ENCODE peak calls at places on chromosomes 7 and 10, in six cellular contexts. L is GM12891, T is GM12878, X is HepG2, E is H1, F is K562. A is an unnamed sample.

GRCh38 chr7:94923412-94923811 is 16.0 kb downstream of the PPP1R9A start:
- DNase-seq in E (no peak), T (no peak), F (no peak), L (no peak), X (no peak), A (no peak)

GRCh38 chr10:24969732-24970330 is 17.4 kb upstream of the PRTFDC1 start:
- DNase-seq in L (no peak), X (no peak), E (no peak), F (no peak), T (no peak), A (no peak)

GRCh38 chr7:45239486-45239885 is 81.9 kb downstream of the RAMP3 start:
- DNase-seq in E (no peak), L (no peak), X (no peak), F (no peak), T (no peak), A (no peak)

GRCh38 chr7:158699341-158699740 is 5.3 kb downstream of the NCAPG2 start:
- DNase-seq in L (no peak), X (no peak), E (no peak), F (no peak), T (no peak), A (no peak)

GRCh38 chr10:48612241-48612943 is 7.5 kb upstream of the ARHGAP22 start:
- DNase-seq in L (no peak), E (no peak), X (no peak), F (no peak), T (no peak), A (no peak)

GRCh38 chr10:77165445-77166316 is 471.9 kb downstream of the KCNMA1 start:
- DNase-seq in E (peak), F (peak), X (peak), T (peak), L (no peak), A (no peak)

GRCh38 chr10:113780681-113781250 is 29.3 kb downstream of the PLEKHS1 start:
- DNase-seq in L (no peak), F (no peak), E (no peak), X (no peak), T (no peak), A (no peak)

GRCh38 chr7:30931161-30931926 is 19.7 kb downstream of the AQP1 start:
- DNase-seq in X (no peak), L (no peak), F (peak), E (no peak), T (no peak), A (peak)

GRCh38 chr7:134890246-134891240 is 95.8 kb upstream of the AGBL3 start:
- DNase-seq in X (peak), L (no peak), T (no peak), F (no peak), E (no peak), A (no peak)

GRCh38 chr10:6461961-6462360 is 118.1 kb downstream of the PRKCQ start:
- DNase-seq in T (no peak), X (no peak), E (no peak), L (no peak), F (no peak), A (no peak)

GRCh38 chr10:122465401-122465800 is 4.0 kb downstream of the HTRA1 start:
- DNase-seq in X (no peak), F (no peak), E (no peak), L (no peak), T (no peak), A (no peak)

GRCh38 chr7:114085592-114086490 is 167.0 kb upstream of the PPP1R3A start:
- DNase-seq in X (no peak), L (no peak), F (no peak), T (no peak), E (peak), A (peak)

GRCh38 chr10:82558208-82558607 is 683.2 kb downstream of the NRG3 start:
- DNase-seq in F (no peak), X (no peak), E (no peak), T (no peak), L (no peak), A (no peak)

GRCh38 chr7:130207642-130208041 is at the start of gene SSMEM1:
- DNase-seq in X (no peak), F (peak), E (no peak), T (no peak), L (no peak), A (no peak)

GRCh38 chr7:43454936-43455518 is 127.9 kb upstream of the STK17A start:
- DNase-seq in E (no peak), T (peak), X (peak), L (no peak), F (peak), A (no peak)

GRCh38 chr7:10429516-10429915 is 544.2 kb upstream of the PHF14 start:
- DNase-seq in E (no peak), T (no peak), X (no peak), L (no peak), F (no peak), A (no peak)

GRCh38 chr10:12187321-12187905 is 8.3 kb downstream of the NUDT5 start:
- DNase-seq in X (no peak), T (no peak), E (no peak), F (no peak), L (no peak), A (no peak)

GRCh38 chr7:919114-919442 is 35.4 kb downstream of the ADAP1 start:
- DNase-seq in L (no peak), X (no peak), F (no peak), E (no peak), T (no peak), A (no peak)

GRCh38 chr10:34280599-34281374 is 534.3 kb downstream of the PARD3 start:
- DNase-seq in X (peak), E (no peak), T (no peak), F (peak), L (no peak), A (no peak)

GRCh38 chr10:123797813-123798212 is 93.8 kb downstream of the CPXM2 start:
- DNase-seq in X (no peak), L (no peak), F (no peak), E (no peak), T (no peak), A (no peak)

GRCh38 chr7:104548861-104549260 is 220.5 kb downstream of the LHFPL3 start:
- DNase-seq in F (peak), L (no peak), T (no peak), X (no peak), E (no peak), A (no peak)

GRCh38 chr7:113092762-113093161 is 6.1 kb upstream of the GPR85 start:
- DNase-seq in E (no peak), T (no peak), X (no peak), L (no peak), F (no peak), A (no peak)

GRCh38 chr7:23586159-23586558 is 11.0 kb upstream of the CCDC126 start:
- DNase-seq in E (no peak), X (no peak), F (no peak), L (no peak), T (no peak), A (no peak)

GRCh38 chr7:144513332-144513731 is 109.8 kb upstream of the NOBOX start:
- DNase-seq in F (no peak), L (no peak), E (no peak), T (peak), X (no peak), A (no peak)

GRCh38 chr7:26307226-26307625 is 15.6 kb downstream of the SNX10 start:
- DNase-seq in X (no peak), L (no peak), F (peak), E (no peak), T (no peak), A (no peak)

GRCh38 chr10:104316321-104317099 is 21.8 kb downstream of the ITPRIP start:
- DNase-seq in T (no peak), E (no peak), X (no peak), F (no peak), L (no peak), A (no peak)

GRCh38 chr7:80823066-80823465 is 95.8 kb downstream of the SEMA3C start:
- DNase-seq in X (peak), T (no peak), L (no peak), F (no peak), E (no peak), A (no peak)

GRCh38 chr7:128425851-128426250 is 16.1 kb upstream of the IMPDH1 start:
- DNase-seq in X (peak), T (no peak), L (no peak), F (peak), E (no peak), A (no peak)

GRCh38 chr10:88881922-88882645 is 2.0 kb downstream of the STAMBPL1 start:
- DNase-seq in L (no peak), X (no peak), T (no peak), E (no peak), F (no peak), A (no peak)

GRCh38 chr10:68153473-68154210 is 44.4 kb downstream of the MYPN start:
- DNase-seq in F (no peak), X (peak), E (peak), L (no peak), T (no peak), A (no peak)
- TF ChIP-seq POLR2AphosphoS5 in F (no peak), X (no peak), E (no peak), L (no peak), T (no peak), A (no peak)

GRCh38 chr7:48416327-48416908 is 245.2 kb downstream of the ABCA13 start:
- DNase-seq in E (no peak), X (no peak), T (no peak), L (no peak), F (no peak), A (no peak)
- TF ChIP-seq TAF1 in E (no peak), X (no peak), T (no peak), L (no peak), F (no peak), A (no peak)

DNA sequence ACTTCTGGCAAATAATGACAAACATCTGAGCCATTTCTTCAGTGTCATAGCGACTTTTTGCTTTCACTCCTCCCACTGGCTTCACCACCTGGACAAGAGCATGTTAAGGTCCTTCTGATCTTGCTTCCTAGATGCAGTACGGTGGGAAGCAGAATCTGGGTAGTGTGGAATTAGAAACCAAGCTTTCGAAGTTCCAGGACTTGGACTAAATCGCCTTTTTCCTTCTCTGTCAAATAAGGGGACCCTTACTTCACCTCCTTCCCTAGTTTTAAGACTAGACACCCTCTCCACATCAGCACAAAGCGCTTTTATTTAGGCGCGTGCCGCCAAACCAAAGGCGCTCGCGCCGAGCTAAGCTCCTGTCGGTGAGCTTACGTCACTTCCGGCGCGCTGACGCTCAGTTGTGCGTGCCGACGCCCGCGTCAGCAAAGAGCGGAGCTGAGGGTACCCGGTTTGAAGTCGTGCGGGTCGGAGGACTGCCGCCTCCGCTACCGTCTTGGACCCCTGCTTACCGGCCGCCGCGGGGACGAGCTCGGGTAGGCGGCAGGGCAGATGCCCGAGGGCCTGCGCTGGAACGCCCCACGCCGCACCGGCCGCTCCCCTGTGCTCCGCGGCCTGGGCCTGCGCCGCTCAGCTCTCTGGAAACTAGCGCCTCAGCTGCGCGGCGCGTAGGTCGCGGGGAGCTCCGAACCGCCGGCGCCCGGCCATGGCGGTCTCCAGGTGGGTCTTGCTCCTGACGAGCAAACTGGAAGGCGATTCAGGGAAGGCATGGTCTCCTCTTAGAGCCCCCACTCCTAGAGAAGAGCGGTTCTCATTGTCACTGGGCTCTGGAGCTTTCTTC is at the start of gene BTAF1:
- DNase-seq in L (peak), E (peak), T (peak), F (peak), X (peak), A (peak)
- TF ChIP-seq POLR2A in L (peak), E (peak), T (peak), F (peak), X (peak), A (peak)

DNA sequence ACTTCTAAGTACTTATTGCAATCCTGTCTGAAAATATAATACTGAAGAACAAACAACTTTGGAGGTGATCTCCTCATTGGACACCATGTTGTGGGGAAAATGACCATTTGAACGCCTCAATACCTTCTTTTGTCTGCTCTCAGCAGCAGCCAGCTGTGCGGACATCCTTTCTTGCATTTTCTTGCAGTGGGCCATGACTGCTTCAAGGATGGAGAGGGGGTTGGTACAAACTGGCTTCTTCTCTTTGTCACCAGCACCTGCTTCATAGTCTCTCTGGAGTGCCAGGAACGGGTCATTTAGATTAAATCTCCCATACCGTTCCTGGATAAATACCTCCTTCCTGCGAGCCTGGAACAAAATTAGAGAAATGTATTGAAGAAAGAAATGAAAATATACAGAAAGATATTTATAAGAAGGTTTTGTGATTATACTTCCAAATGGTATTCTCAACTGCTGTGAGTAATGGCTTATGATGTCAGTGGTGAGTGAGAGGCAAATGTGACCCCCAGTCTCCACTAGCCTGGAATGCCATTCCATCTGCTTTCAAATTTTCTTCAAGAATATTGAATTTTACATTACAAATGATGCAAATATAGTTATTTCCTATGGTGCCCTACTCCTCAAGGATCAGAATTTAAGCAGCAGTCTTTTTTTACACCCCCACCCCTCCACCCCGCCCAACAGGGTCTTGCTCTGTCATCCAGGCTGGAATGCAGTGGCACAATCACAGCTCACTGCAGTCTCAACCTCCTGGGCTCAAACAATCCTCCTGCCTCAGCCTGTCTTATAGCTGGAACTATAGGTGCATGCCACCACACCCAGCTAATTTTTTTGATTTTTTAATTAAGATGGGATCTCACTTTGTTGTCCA is 62.4 kb downstream of the CTTNBP2 start:
- DNase-seq in X (no peak), F (no peak), E (no peak), L (no peak), T (no peak), A (no peak)
- TF ChIP-seq POLR2AphosphoS5 in X (no peak), F (no peak), E (no peak), L (no peak), T (no peak), A (no peak)

GRCh38 chr10:3786295-3786981 is 1.4 kb upstream of the KLF6 start:
- DNase-seq in F (peak), T (no peak), L (no peak), X (peak), E (no peak), A (no peak)
- TF ChIP-seq TAF1 in F (no peak), T (no peak), L (no peak), X (no peak), E (peak), A (no peak)

GRCh38 chr7:116524609-116525297 is at the start of gene CAV1:
- DNase-seq in X (no peak), E (peak), L (no peak), T (no peak), F (peak), A (peak)
- TF ChIP-seq POLR2A in X (no peak), E (no peak), L (no peak), T (no peak), F (no peak), A (no peak)